ENCODE peak calls at places on chromosome 12, in seven cellular contexts. F is neuronal stem cell, I is IMR-90, E is H9, D is mesendoderm, X is H1, J is trophoblast cell. A is an unnamed sample.

GRCh38 chr12:78167510-78167909 is 336.8 kb downstream of the NAV3 start:
- DNase-seq in I (no peak), X (no peak), J (no peak), E (no peak), D (no peak), F (no peak), A (no peak)

GRCh38 chr12:127231366-127231765 is 1035.6 kb upstream of the TMEM132C start:
- DNase-seq in X (no peak), F (no peak), E (no peak), J (no peak), I (no peak), D (no peak), A (no peak)

GRCh38 chr12:26711072-26711471 is 121.9 kb downstream of the ITPR2 start:
- DNase-seq in F (no peak), D (no peak), I (no peak), J (no peak), X (no peak), E (no peak), A (no peak)

GRCh38 chr12:114131824-114132223 is 165.7 kb upstream of the RBM19 start:
- DNase-seq in E (peak), D (peak), I (no peak), J (no peak), X (no peak), F (no peak), A (no peak)

GRCh38 chr12:73057428-73057827 is 785.3 kb downstream of the TRHDE start:
- DNase-seq in I (no peak), D (peak), X (no peak), E (peak), J (no peak), F (no peak), A (no peak)

GRCh38 chr12:26346748-26347147 is 151.4 kb downstream of the SSPN start:
- DNase-seq in E (no peak), F (no peak), J (no peak), D (peak), I (peak), X (no peak), A (no peak)

GRCh38 chr12:76688001-76688400 is 75.9 kb upstream of the ZDHHC17 start:
- DNase-seq in D (no peak), I (peak), F (no peak), E (no peak), X (no peak), J (no peak), A (no peak)

GRCh38 chr12:1405619-1406018 is 188.8 kb downstream of the FBXL14 start:
- DNase-seq in J (no peak), I (no peak), X (no peak), F (no peak), D (no peak), E (no peak), A (no peak)

GRCh38 chr12:130562711-130563110 is 153.4 kb downstream of the RIMBP2 start:
- DNase-seq in F (no peak), X (no peak), D (no peak), E (no peak), I (no peak), J (no peak), A (no peak)

GRCh38 chr12:111069886-111070285 is 149.5 kb upstream of the MYL2 start:
- DNase-seq in X (no peak), E (no peak), F (no peak), D (no peak), J (no peak), I (no peak), A (no peak)

GRCh38 chr12:125389061-125389697 is 323.9 kb downstream of the AACS start:
- DNase-seq in J (no peak), D (no peak), X (no peak), I (no peak), F (no peak), E (no peak), A (no peak)

GRCh38 chr12:48106574-48107251 is 834 bp upstream of the SENP1 start:
- DNase-seq in E (no peak), I (peak), X (no peak), J (no peak), F (no peak), D (no peak), A (no peak)

GRCh38 chr12:65443038-65443437 is 164.6 kb downstream of the MSRB3 start:
- DNase-seq in I (no peak), E (no peak), F (no peak), J (no peak), X (no peak), D (no peak), A (no peak)

GRCh38 chr12:30816742-30817465 is 62.2 kb upstream of the CAPRIN2 start:
- DNase-seq in E (peak), J (no peak), X (no peak), D (no peak), F (no peak), I (no peak), A (no peak)
- H3K23ac ChIP-seq in E (no peak), J (no peak), X (no peak), D (no peak), F (no peak), I (no peak), A (no peak)

GRCh38 chr12:89873745-89874144 is 165.1 kb upstream of the ATP2B1 start:
- DNase-seq in J (no peak), I (peak), D (no peak), X (no peak), F (no peak), E (no peak), A (peak)

GRCh38 chr12:89875225-89875624 is 166.6 kb upstream of the ATP2B1 start:
- DNase-seq in J (no peak), X (no peak), F (no peak), D (no peak), E (no peak), I (peak), A (peak)

GRCh38 chr12:89872922-89873630 is 164.4 kb upstream of the ATP2B1 start:
- DNase-seq in J (no peak), D (no peak), E (no peak), F (no peak), X (no peak), I (no peak), A (no peak)

GRCh38 chr12:89874146-89874545 is 165.5 kb upstream of the ATP2B1 start:
- DNase-seq in J (no peak), D (no peak), E (no peak), I (peak), F (no peak), X (no peak), A (peak)

GRCh38 chr12:89870413-89871184 is 162.0 kb upstream of the ATP2B1 start:
- DNase-seq in J (no peak), E (no peak), X (no peak), D (no peak), I (no peak), F (no peak), A (no peak)
- H3K23ac ChIP-seq in J (no peak), E (no peak), X (no peak), D (no peak), I (no peak), F (no peak), A (no peak)

GRCh38 chr12:6828671-6829531 is 694 bp downstream of the P3H3 start:
- DNase-seq in J (no peak), E (peak), D (peak), X (no peak), F (no peak), I (peak), A (no peak)

GRCh38 chr12:6826734-6827436 is 1.3 kb upstream of the P3H3 start:
- DNase-seq in E (no peak), D (no peak), I (no peak), X (no peak), J (no peak), F (no peak), A (no peak)

GRCh38 chr12:6827437-6827894 is 741 bp upstream of the P3H3 start:
- DNase-seq in F (peak), D (peak), J (no peak), I (peak), X (no peak), E (peak), A (peak)

GRCh38 chr12:6829532-6830220 is 1.5 kb downstream of the P3H3 start:
- DNase-seq in D (no peak), J (no peak), I (peak), F (no peak), X (no peak), E (peak), A (peak)

DNA sequence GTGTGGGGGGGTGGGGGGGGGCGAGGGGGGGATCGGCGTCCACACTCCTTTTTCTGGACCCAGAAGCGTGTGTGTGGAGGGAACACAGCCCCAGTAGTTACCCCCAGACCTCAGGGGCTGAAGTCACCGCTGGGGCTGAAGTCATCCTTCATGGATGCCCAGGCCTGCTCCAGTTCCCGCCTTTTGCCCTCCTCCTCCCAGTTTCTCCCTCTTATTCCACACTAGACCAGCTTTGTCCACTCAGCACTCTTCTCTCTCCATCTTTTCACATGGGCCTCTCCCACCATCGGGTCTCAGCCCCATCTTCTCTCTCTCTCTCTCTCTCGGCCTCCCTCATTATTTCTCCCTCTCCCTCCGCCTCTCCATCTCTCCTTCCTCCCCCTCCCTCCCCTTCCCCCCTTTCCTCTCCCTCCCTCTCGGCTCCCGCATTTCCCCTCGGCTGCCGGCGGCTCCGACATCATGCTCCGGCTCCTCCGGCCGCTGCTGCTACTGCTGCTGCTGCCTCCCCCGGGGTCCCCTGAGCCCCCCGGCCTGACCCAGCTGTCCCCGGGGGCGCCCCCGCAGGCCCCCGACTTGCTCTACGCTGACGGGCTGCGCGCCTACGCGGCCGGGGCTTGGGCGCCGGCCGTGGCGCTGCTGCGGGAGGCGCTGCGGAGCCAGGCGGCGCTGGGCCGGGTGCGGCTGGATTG is at the start of gene P3H3:
- DNase-seq in I (peak), X (no peak), E (peak), J (no peak), F (no peak), D (peak), A (peak)
- H3K23ac ChIP-seq in I (peak), X (no peak), E (no peak), J (no peak), F (peak), D (peak), A (peak)

GRCh38 chr12:97560766-97561165 is 98.2 kb downstream of the RMST start:
- DNase-seq in I (no peak), F (no peak), X (no peak), D (no peak), J (no peak), E (no peak), A (no peak)
- H3K23ac ChIP-seq in I (no peak), F (no peak), X (no peak), D (no peak), J (no peak), E (no peak), A (no peak)